ENCODE peak calls at places on chromosomes 6 and 20, in five cellular contexts. One of them, this sample, is unnamed.

GRCh38 chr6:47135772-47136171 is 93.6 kb upstream of the ADGRF1 start:
- DNase-seq in cardiac muscle cell: peak
- DNase-seq in nephron progenitor cell: no peak
- DNase-seq in EH: peak
- DNase-seq in left ventricle myocardium superior: no peak
- DNase-seq in this sample: no peak

GRCh38 chr6:14582731-14583130 is 465.2 kb downstream of the CD83 start:
- DNase-seq in cardiac muscle cell: no peak
- DNase-seq in EH: no peak
- DNase-seq in left ventricle myocardium superior: no peak
- DNase-seq in nephron progenitor cell: no peak
- DNase-seq in this sample: no peak

GRCh38 chr6:157596886-157597285 is 215.9 kb downstream of the ZDHHC14 start:
- DNase-seq in EH: peak
- DNase-seq in cardiac muscle cell: no peak
- DNase-seq in nephron progenitor cell: no peak
- DNase-seq in left ventricle myocardium superior: no peak
- DNase-seq in this sample: no peak

GRCh38 chr6:34246249-34246562 is 2.6 kb downstream of the SMIM29 start:
- DNase-seq in EH: no peak
- DNase-seq in cardiac muscle cell: no peak
- DNase-seq in nephron progenitor cell: no peak
- DNase-seq in left ventricle myocardium superior: no peak
- DNase-seq in this sample: no peak

GRCh38 chr6:36328600-36328999 is 8.1 kb downstream of the BNIP5 start:
- DNase-seq in cardiac muscle cell: no peak
- DNase-seq in left ventricle myocardium superior: no peak
- DNase-seq in nephron progenitor cell: no peak
- DNase-seq in EH: no peak
- DNase-seq in this sample: no peak

GRCh38 chr6:150877928-150878327 is 12.4 kb downstream of the MTHFD1L start:
- DNase-seq in left ventricle myocardium superior: no peak
- DNase-seq in EH: no peak
- DNase-seq in nephron progenitor cell: no peak
- DNase-seq in cardiac muscle cell: no peak
- DNase-seq in this sample: no peak

GRCh38 chr20:8082999-8083398 is 49.1 kb upstream of the PLCB1 start:
- DNase-seq in nephron progenitor cell: no peak
- DNase-seq in left ventricle myocardium superior: no peak
- DNase-seq in cardiac muscle cell: peak
- DNase-seq in EH: peak
- DNase-seq in this sample: no peak

GRCh38 chr6:142752348-142752747 is 192.6 kb downstream of the HIVEP2 start:
- DNase-seq in left ventricle myocardium superior: no peak
- DNase-seq in EH: no peak
- DNase-seq in nephron progenitor cell: no peak
- DNase-seq in cardiac muscle cell: no peak
- DNase-seq in this sample: no peak

GRCh38 chr6:130982060-130982459 is 81.0 kb downstream of the EPB41L2 start:
- DNase-seq in EH: no peak
- DNase-seq in nephron progenitor cell: no peak
- DNase-seq in cardiac muscle cell: no peak
- DNase-seq in left ventricle myocardium superior: no peak
- DNase-seq in this sample: no peak

GRCh38 chr20:49405062-49405683 is 77.3 kb downstream of the KCNB1 start:
- DNase-seq in EH: no peak
- DNase-seq in left ventricle myocardium superior: no peak
- DNase-seq in nephron progenitor cell: no peak
- DNase-seq in cardiac muscle cell: no peak
- DNase-seq in this sample: no peak

GRCh38 chr6:158285321-158285960 is 26.8 kb upstream of the TULP4 start:
- DNase-seq in cardiac muscle cell: peak
- DNase-seq in EH: peak
- DNase-seq in nephron progenitor cell: no peak
- DNase-seq in left ventricle myocardium superior: no peak
- DNase-seq in this sample: no peak

GRCh38 chr6:38012573-38012972 is 193.0 kb downstream of the ZFAND3 start:
- DNase-seq in left ventricle myocardium superior: peak
- DNase-seq in cardiac muscle cell: peak
- DNase-seq in nephron progenitor cell: peak
- DNase-seq in EH: peak
- DNase-seq in this sample: no peak

GRCh38 chr6:71126506-71126905 is 162.1 kb upstream of the OGFRL1 start:
- DNase-seq in nephron progenitor cell: no peak
- DNase-seq in EH: no peak
- DNase-seq in cardiac muscle cell: no peak
- DNase-seq in left ventricle myocardium superior: no peak
- DNase-seq in this sample: no peak

GRCh38 chr6:138404666-138405337 is 779 bp downstream of the HEBP2 start:
- DNase-seq in left ventricle myocardium superior: peak
- DNase-seq in cardiac muscle cell: peak
- DNase-seq in nephron progenitor cell: peak
- DNase-seq in EH: peak
- DNase-seq in this sample: no peak

GRCh38 chr20:35091808-35092523 is 641 bp downstream of the TRPC4AP start:
- DNase-seq in nephron progenitor cell: no peak
- DNase-seq in left ventricle myocardium superior: peak
- DNase-seq in cardiac muscle cell: no peak
- DNase-seq in EH: peak
- DNase-seq in this sample: no peak

GRCh38 chr20:46399401-46399800 is 7.0 kb downstream of the ELMO2 start:
- DNase-seq in left ventricle myocardium superior: no peak
- DNase-seq in nephron progenitor cell: no peak
- DNase-seq in cardiac muscle cell: no peak
- DNase-seq in EH: no peak
- DNase-seq in this sample: no peak

GRCh38 chr6:18072841-18073240 is 49.6 kb downstream of the NHLRC1 start:
- DNase-seq in cardiac muscle cell: no peak
- DNase-seq in EH: no peak
- DNase-seq in left ventricle myocardium superior: no peak
- DNase-seq in nephron progenitor cell: no peak
- DNase-seq in this sample: no peak

GRCh38 chr6:101539510-101540245 is 146.2 kb downstream of the GRIK2 start:
- DNase-seq in cardiac muscle cell: peak
- DNase-seq in nephron progenitor cell: no peak
- DNase-seq in left ventricle myocardium superior: no peak
- DNase-seq in EH: peak
- DNase-seq in this sample: no peak

GRCh38 chr6:157821342-157822033 is 1.6 kb upstream of the SNX9 start:
- DNase-seq in cardiac muscle cell: no peak
- DNase-seq in left ventricle myocardium superior: no peak
- DNase-seq in nephron progenitor cell: no peak
- DNase-seq in EH: peak
- DNase-seq in this sample: no peak

GRCh38 chr6:14674458-14674857 is 556.9 kb downstream of the CD83 start:
- DNase-seq in nephron progenitor cell: no peak
- DNase-seq in cardiac muscle cell: no peak
- DNase-seq in EH: no peak
- DNase-seq in left ventricle myocardium superior: no peak
- DNase-seq in this sample: no peak

GRCh38 chr20:444862-445426 is 17.4 kb downstream of the TBC1D20 start:
- DNase-seq in cardiac muscle cell: no peak
- DNase-seq in nephron progenitor cell: no peak
- DNase-seq in left ventricle myocardium superior: no peak
- DNase-seq in EH: peak
- DNase-seq in this sample: no peak

GRCh38 chr20:51385941-51386530 is 156.5 kb downstream of the NFATC2 start:
- DNase-seq in EH: peak
- DNase-seq in left ventricle myocardium superior: no peak
- DNase-seq in cardiac muscle cell: peak
- DNase-seq in nephron progenitor cell: no peak
- DNase-seq in this sample: no peak

GRCh38 chr20:60206259-60206658 is 248.0 kb downstream of the CDH26 start:
- DNase-seq in nephron progenitor cell: peak
- DNase-seq in cardiac muscle cell: peak
- DNase-seq in EH: peak
- DNase-seq in left ventricle myocardium superior: no peak
- DNase-seq in this sample: no peak

GRCh38 chr20:62080249-62080993 is 14.7 kb upstream of the TAF4 start:
- DNase-seq in left ventricle myocardium superior: no peak
- DNase-seq in nephron progenitor cell: no peak
- DNase-seq in cardiac muscle cell: no peak
- DNase-seq in EH: no peak
- DNase-seq in this sample: no peak

This sample was measured in SIG-M5.